ENCODE peak calls at places on chromosomes 6 and 20, in seven cellular contexts. W is activated B cell treated with CpG ODN at 0.5 μM for 24 hours, R is AG10803, P is heart right ventricle, F is right lobe of liver, S is GM13976, Q is nephron progenitor cell. N is an unnamed sample.

GRCh38 chr20:46207031-46207549 is 89.0 kb downstream of the CD40 start:
- DNase-seq in S (no peak), Q (no peak), P (no peak), W (no peak), F (no peak), R (no peak), N (no peak)

GRCh38 chr6:107607109-107607508 is 117.2 kb downstream of the SOBP start:
- DNase-seq in W (no peak), P (peak), S (no peak), R (peak), Q (no peak), F (no peak), N (no peak)

GRCh38 chr20:63740070-63740500 is 509 bp downstream of the SLC2A4RG start:
- DNase-seq in Q (peak), R (peak), F (peak), S (peak), P (peak), W (peak), N (no peak)

GRCh38 chr20:38590682-38591483 is 9.9 kb downstream of the ADIG start:
- DNase-seq in Q (no peak), S (peak), P (no peak), F (no peak), R (no peak), W (no peak), N (no peak)

GRCh38 chr6:16623029-16623653 is 138.1 kb downstream of the ATXN1 start:
- DNase-seq in S (no peak), W (no peak), R (peak), F (no peak), P (no peak), Q (no peak), N (no peak)

GRCh38 chr6:56381852-56382251 is 134.5 kb upstream of the COL21A1 start:
- DNase-seq in R (peak), W (no peak), Q (no peak), P (no peak), S (no peak), F (no peak), N (no peak)

GRCh38 chr6:1315201-1315559 is 3.3 kb downstream of the FOXQ1 start:
- DNase-seq in W (no peak), P (no peak), F (no peak), S (no peak), R (no peak), Q (no peak), N (no peak)

GRCh38 chr6:3162565-3163247 is 5.4 kb upstream of the TUBB2A start:
- DNase-seq in S (peak), Q (peak), R (peak), W (peak), P (peak), F (peak), N (peak)

GRCh38 chr6:165717732-165718465 is 54.9 kb upstream of the PDE10A start:
- DNase-seq in Q (no peak), P (no peak), S (no peak), F (no peak), W (no peak), R (no peak), N (no peak)

GRCh38 chr6:35485402-35485877 is 11.4 kb downstream of the TEAD3 start:
- DNase-seq in S (no peak), R (peak), F (no peak), Q (peak), P (peak), W (no peak), N (no peak)

GRCh38 chr6:90393232-90393884 is 96.7 kb upstream of the BACH2 start:
- DNase-seq in Q (peak), P (no peak), R (peak), F (no peak), W (peak), S (peak), N (no peak)

GRCh38 chr6:69732640-69733039 is 64.2 kb downstream of the LMBRD1 start:
- DNase-seq in Q (no peak), F (no peak), P (no peak), R (peak), W (no peak), S (peak), N (no peak)

GRCh38 chr20:61842011-61842410 is 223.7 kb downstream of the TAF4 start:
- DNase-seq in W (no peak), F (peak), S (no peak), P (no peak), R (no peak), Q (no peak), N (no peak)

GRCh38 chr20:46084805-46085792 is 4.7 kb downstream of the NCOA5 start:
- DNase-seq in F (no peak), W (no peak), R (peak), S (no peak), Q (no peak), P (no peak), N (no peak)

GRCh38 chr6:26022166-26022510 is 59.5 kb downstream of the TRIM38 start:
- DNase-seq in S (peak), R (peak), P (no peak), W (no peak), F (no peak), Q (no peak), N (no peak)

GRCh38 chr20:54197621-54198604 is 10.0 kb upstream of the PFDN4 start:
- DNase-seq in Q (no peak), F (no peak), W (no peak), R (peak), P (no peak), S (no peak), N (no peak)

GRCh38 chr6:36615018-36615761 is 21.0 kb downstream of the SRSF3 start:
- DNase-seq in P (no peak), F (peak), W (no peak), Q (peak), S (peak), R (peak), N (no peak)

GRCh38 chr20:31608256-31608980 is 3.3 kb downstream of the ID1 start:
- DNase-seq in Q (peak), F (peak), W (no peak), P (peak), S (no peak), R (peak), N (peak)

GRCh38 chr6:46979206-46979605 is 57.5 kb upstream of the ADGRF5 start:
- DNase-seq in W (no peak), P (no peak), F (no peak), R (no peak), Q (no peak), S (no peak), N (no peak)

GRCh38 chr20:2234788-2235187 is 61.0 kb upstream of the TGM3 start:
- DNase-seq in R (peak), P (no peak), F (no peak), S (no peak), Q (peak), W (no peak), N (no peak)

GRCh38 chr20:4491643-4492042 is 230.1 kb upstream of the PRND start:
- DNase-seq in Q (no peak), S (no peak), F (no peak), W (no peak), P (no peak), R (no peak), N (no peak)

GRCh38 chr20:24762371-24762770 is 186.7 kb upstream of the CST7 start:
- DNase-seq in S (no peak), R (no peak), W (no peak), Q (no peak), P (no peak), F (no peak), N (no peak)

GRCh38 chr6:77468939-77469338 is 5.6 kb upstream of the HTR1B start:
- DNase-seq in R (no peak), S (no peak), W (no peak), F (no peak), P (no peak), Q (no peak), N (no peak)

GRCh38 chr6:170575250-170575649 is 9.2 kb downstream of the PDCD2 start:
- DNase-seq in F (no peak), W (no peak), P (no peak), Q (no peak), R (no peak), S (no peak), N (no peak)

GRCh38 chr20:10667077-10667401 is 6.8 kb downstream of the JAG1 start:
- DNase-seq in S (no peak), W (no peak), R (no peak), Q (no peak), F (no peak), P (peak), N (peak)

GRCh38 chr6:36838896-36839818 is at the start of gene CPNE5:
- DNase-seq in Q (peak), P (peak), R (no peak), S (no peak), W (no peak), F (no peak), N (no peak)

GRCh38 chr6:24148154-24148570 is 22.1 kb downstream of the NRSN1 start:
- DNase-seq in Q (no peak), R (no peak), F (no peak), S (no peak), P (no peak), W (no peak), N (no peak)
- TF ChIP-seq CTCF in Q (no peak), R (no peak), F (no peak), S (no peak), P (no peak), W (no peak), N (no peak)

GRCh38 chr6:7389451-7390217 is at the start of the genes CAGE1 and RIOK1:
- DNase-seq in F (peak), Q (peak), R (peak), S (peak), W (peak), P (peak), N (peak)

GRCh38 chr6:7391244-7391643 is 1.6 kb downstream of the RIOK1 start:
- DNase-seq in Q (no peak), W (no peak), S (no peak), R (no peak), P (no peak), F (no peak), N (no peak)

GRCh38 chr6:7389162-7389450 is 436 bp downstream of the CAGE1 start:
- DNase-seq in R (peak), P (no peak), W (no peak), F (no peak), S (no peak), Q (no peak), N (no peak)

GRCh38 chr6:7392402-7392801 is 2.8 kb downstream of the RIOK1 start:
- DNase-seq in F (no peak), P (no peak), Q (no peak), W (no peak), S (no peak), R (peak), N (no peak)

DNA sequence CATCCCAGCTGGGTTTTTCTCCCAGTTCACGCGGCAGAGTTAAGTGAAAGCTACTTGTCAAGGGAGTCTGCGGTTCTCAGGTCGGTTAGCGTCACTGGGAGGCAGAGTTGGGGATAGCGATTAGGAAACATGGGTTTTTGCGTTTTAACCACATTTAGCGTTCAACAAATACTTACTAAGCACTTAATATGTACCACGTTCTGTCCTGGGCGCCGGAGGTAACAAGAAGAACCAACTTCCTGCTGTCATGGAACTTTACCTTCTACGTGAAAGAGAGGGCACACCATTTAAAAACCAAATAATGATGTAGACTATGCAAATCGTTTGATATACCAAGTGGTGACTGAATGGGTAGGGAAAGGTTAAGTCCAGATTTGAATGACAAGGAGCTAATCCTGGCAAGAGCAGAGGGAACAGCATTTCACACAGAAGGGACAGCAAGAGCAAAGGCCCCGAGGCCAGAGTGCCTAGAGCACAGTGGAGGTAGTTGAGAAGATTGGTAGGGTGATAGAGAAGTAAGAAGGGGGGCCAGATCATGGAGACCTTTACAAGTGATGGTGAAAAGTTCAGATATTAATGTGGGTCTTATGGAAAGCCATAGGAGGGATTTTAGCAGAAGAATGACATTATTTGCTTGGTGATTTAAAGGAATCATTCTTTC is 740 bp downstream of the RIOK1 start:
- DNase-seq in S (peak), P (no peak), Q (no peak), F (no peak), R (no peak), W (no peak), N (no peak)
- TF ChIP-seq CTCF in S (no peak), P (no peak), Q (no peak), F (no peak), R (peak), W (no peak), N (no peak)

DNA sequence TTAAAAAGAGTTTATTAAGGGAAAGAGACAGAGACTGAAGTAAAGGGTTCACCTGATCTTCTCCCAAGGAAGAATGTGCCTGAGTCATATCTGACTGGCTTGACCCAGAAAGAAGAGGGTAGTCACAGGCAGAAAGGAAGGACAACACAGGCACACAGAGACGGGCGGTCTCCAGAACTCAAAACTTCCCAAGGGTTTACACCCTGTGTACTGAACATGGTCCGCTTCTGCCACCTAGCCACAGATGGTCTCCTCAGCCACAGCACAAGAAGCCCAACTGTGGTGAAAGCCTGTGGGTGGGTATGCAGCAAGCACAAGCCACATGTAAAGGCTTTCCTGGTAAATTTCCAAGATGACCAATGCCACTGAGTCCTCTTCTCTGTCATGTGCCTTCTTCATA is 17.2 kb downstream of the UNC5CL start:
- DNase-seq in R (peak), S (no peak), Q (no peak), W (no peak), P (no peak), F (no peak), N (no peak)
- TF ChIP-seq CTCF in R (peak), S (no peak), Q (no peak), W (no peak), P (no peak), F (no peak), N (no peak)

GRCh38 chr6:138248011-138248410 is 29.7 kb upstream of the PBOV1 start:
- DNase-seq in S (no peak), F (no peak), W (no peak), Q (no peak), P (no peak), R (no peak), N (no peak)

GRCh38 chr6:138246650-138247440 is 28.6 kb upstream of the PBOV1 start:
- DNase-seq in Q (no peak), R (no peak), W (no peak), F (no peak), P (no peak), S (no peak), N (no peak)

GRCh38 chr6:138242987-138243592 is 24.8 kb upstream of the PBOV1 start:
- DNase-seq in P (no peak), W (no peak), Q (no peak), F (no peak), S (no peak), R (no peak), N (no peak)

GRCh38 chr6:138248878-138249277 is 30.6 kb upstream of the PBOV1 start:
- DNase-seq in R (no peak), P (no peak), F (no peak), W (no peak), Q (no peak), S (no peak), N (no peak)

DNA sequence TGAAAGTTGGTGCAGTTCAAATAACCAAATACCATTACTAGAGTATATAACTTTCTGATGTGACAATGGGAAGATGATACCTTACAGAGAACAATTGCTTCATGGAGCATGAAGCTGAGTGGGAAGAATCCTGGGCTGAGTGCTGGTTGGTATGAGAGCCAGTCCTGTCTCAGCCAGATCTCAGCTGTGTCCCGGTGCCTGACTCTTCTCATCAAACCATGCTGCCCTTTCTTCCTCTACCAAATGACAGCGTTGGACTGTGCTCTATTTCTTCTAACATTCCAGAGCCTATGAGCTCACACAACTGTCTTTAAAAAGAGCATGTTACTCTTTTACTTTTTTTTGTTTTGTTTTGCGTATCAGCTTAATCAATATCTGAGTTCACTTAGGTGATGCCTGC is 27.5 kb upstream of the PBOV1 start:
- DNase-seq in S (no peak), R (no peak), Q (no peak), F (no peak), W (no peak), P (no peak), N (no peak)
- TF ChIP-seq CTCF in S (no peak), R (no peak), Q (no peak), F (no peak), W (no peak), P (no peak), N (no peak)

GRCh38 chr6:117130125-117130524 is 135.2 kb upstream of the VGLL2 start:
- DNase-seq in R (no peak), P (no peak), Q (no peak), W (no peak), S (no peak), F (no peak), N (no peak)
- TF ChIP-seq CTCF in R (no peak), P (no peak), Q (no peak), W (no peak), S (no peak), F (no peak), N (no peak)